ENCODE peak calls at places on chromosome 2, in four cellular contexts. B is upper lobe of left lung, K is heart left ventricle, T is transverse colon. J is an unnamed sample.

GRCh38 chr2:218829868-218830451 is 1.6 kb downstream of the PRKAG3 start:
- DNase-seq in B (peak; percentile 49), K (peak; percentile 33), T (no peak), J (no peak)

GRCh38 chr2:37568565-37568964 is 102.9 kb downstream of the CDC42EP3 start:
- DNase-seq in B (no peak), K (no peak), T (no peak), J (no peak)

GRCh38 chr2:174753038-174753633 is 11.1 kb downstream of the CHRNA1 start:
- DNase-seq in B (no peak), K (no peak), T (no peak), J (no peak)

GRCh38 chr2:142130111-142131015 is 453 bp downstream of the LRP1B start:
- DNase-seq in B (peak; percentile 82), K (peak; percentile 12), T (peak; percentile 55), J (no peak)

GRCh38 chr2:24210723-24211122 is 35.9 kb downstream of the FAM228A start:
- DNase-seq in B (peak; percentile 34), K (no peak), T (no peak), J (no peak)

GRCh38 chr2:121185111-121185510 is 99.9 kb downstream of the TFCP2L1 start:
- DNase-seq in B (no peak), K (no peak), T (no peak), J (no peak)

GRCh38 chr2:18518116-18519111 is 42.0 kb downstream of the RDH14 start:
- DNase-seq in B (no peak), K (no peak), T (no peak), J (no peak)

GRCh38 chr2:235051436-235052260 is 99.8 kb downstream of the SH3BP4 start:
- DNase-seq in B (no peak), K (no peak), T (no peak), J (peak; percentile 27)

GRCh38 chr2:216210711-216211131 is 101.6 kb downstream of the XRCC5 start:
- DNase-seq in B (no peak), K (no peak), T (no peak), J (no peak)

GRCh38 chr2:134623796-134624195 is 95.0 kb downstream of the TMEM163 start:
- DNase-seq in B (no peak), K (no peak), T (no peak), J (peak; percentile 45)

GRCh38 chr2:33134086-33134763 is 187.5 kb downstream of the LTBP1 start:
- DNase-seq in B (no peak), K (peak; percentile 53), T (peak; percentile 24), J (no peak)

GRCh38 chr2:2663401-2664036 is 332.4 kb upstream of the MYT1L start:
- DNase-seq in B (peak; percentile 29), K (no peak), T (no peak), J (no peak)

GRCh38 chr2:121197369-121198091 is 87.5 kb downstream of the TFCP2L1 start:
- DNase-seq in B (peak; percentile 89), K (no peak), T (peak; percentile 73), J (peak; percentile 19)

GRCh38 chr2:113178891-113179290 is 5.1 kb downstream of the PSD4 start:
- DNase-seq in B (no peak), K (no peak), T (no peak), J (no peak)

GRCh38 chr2:192196451-192197194 is 1.9 kb upstream of the TMEFF2 start:
- DNase-seq in B (no peak), K (no peak), T (no peak), J (no peak)

GRCh38 chr2:101793277-101793969 is 95.9 kb downstream of the MAP4K4 start:
- DNase-seq in B (no peak), K (no peak), T (no peak), J (no peak)

GRCh38 chr2:191190861-191191552 is 40.2 kb upstream of the STAT4 start:
- DNase-seq in B (no peak), K (no peak), T (no peak), J (no peak)

GRCh38 chr2:30717081-30717650 is 90.1 kb downstream of the CAPN13 start:
- DNase-seq in B (no peak), K (no peak), T (no peak), J (peak; percentile 21)
- H3K4me1 ChIP-seq in B (no peaks in the 10 kb centered on the region), K (no peaks in the 10 kb centered on the region), T (no peaks in the 10 kb centered on the region), J (no peaks in the 10 kb centered on the region)

DNA sequence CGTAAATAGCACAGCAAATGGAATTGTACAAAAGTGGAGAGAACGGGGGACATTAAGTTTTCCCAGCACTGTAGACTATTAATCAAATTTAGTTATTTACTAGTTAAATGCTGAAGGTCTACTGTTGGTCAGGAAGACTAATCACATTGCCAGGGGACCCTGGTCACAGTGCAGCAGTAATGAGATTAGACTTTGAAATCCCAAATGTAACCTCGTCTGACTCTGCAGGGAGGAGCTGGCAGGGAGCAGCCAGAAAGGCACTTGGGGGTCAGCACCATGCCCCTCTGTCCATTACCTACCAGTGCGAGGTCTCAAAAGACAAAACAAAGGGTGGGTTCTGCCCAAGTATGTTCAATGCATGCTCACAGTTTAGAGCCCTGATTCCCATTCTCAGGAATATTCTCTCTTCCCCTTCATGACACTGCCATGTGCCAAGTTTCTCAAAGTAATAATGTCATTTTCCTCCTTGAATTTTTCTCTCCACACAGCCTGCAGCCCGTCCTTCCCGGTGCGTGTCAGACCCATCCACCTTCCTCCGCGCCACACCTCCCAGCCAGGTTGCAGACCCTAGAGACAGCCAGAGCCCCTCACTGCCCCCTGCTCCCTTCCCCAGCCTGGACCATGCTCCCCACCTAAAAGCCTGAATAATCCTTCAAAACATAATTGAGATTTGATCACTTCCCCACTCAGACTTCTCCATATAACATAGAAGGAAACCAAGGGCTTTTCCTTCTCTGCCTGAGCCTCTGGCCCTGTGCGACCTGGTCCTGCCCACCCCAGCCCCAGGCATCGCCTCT is 52.5 kb downstream of the TMEM18 start:
- DNase-seq in B (peak; percentile 27), K (no peak), T (no peak), J (no peak)
- TF ChIP-seq POLR2A in B (no peak), K (no peak), T (no peak), J (no peak)

GRCh38 chr2:95020275-95021014 is 5.1 kb upstream of the MAL start:
- DNase-seq in B (no peak), K (no peak), T (no peak), J (no peak)
- H3K27me3 ChIP-seq in B (peaks cover 6% of the 10 kb centered on the region), K (peaks cover 39% of the 10 kb centered on the region), T (peaks cover 31% of the 10 kb centered on the region), J (peaks cover 11% of the 10 kb centered on the region)

GRCh38 chr2:161165811-161166210 is 5.6 kb downstream of the TANK start:
- DNase-seq in B (no peak), K (no peak), T (no peak), J (no peak)

GRCh38 chr2:161163438-161163837 is 3.2 kb downstream of the TANK start:
- DNase-seq in B (no peak), K (no peak), T (no peak), J (no peak)

GRCh38 chr2:161165266-161165665 is 5.0 kb downstream of the TANK start:
- DNase-seq in B (no peak), K (no peak), T (no peak), J (no peak)

GRCh38 chr2:161169335-161169734 is 9.1 kb downstream of the TANK start:
- DNase-seq in B (no peak), K (no peak), T (no peak), J (no peak)

GRCh38 chr2:161166538-161167409 is 6.5 kb downstream of the TANK start:
- DNase-seq in B (no peak), K (no peak), T (no peak), J (no peak)
- H3K4me1 ChIP-seq in B (peaks cover 77% of the 10 kb centered on the region), K (peaks cover 49% of the 10 kb centered on the region), T (peaks cover 9% of the 10 kb centered on the region), J (no peaks in the 10 kb centered on the region)

J was measured in Peyer's patch.